ENCODE peak calls at places on chromosomes 4 and X, in six cellular contexts. T is NCI-H524; P is effector CD4-positive, alpha-beta T cell; L is stimulated activated CD8-positive, alpha-beta memory T cell treated with anti-CD3 and anti-CD28 coated beads, Interleukin-2, amount 100 ng/mL, for 48 hours; O is HS-5; D is hepatocyte. Z is an unnamed sample.

GRCh38 chr4:26322349-26322748 is 1.5 kb downstream of the RBPJ start:
- DNase-seq in T (no peak), P (no peak), L (no peak), O (no peak), D (no peak), Z (no peak)

GRCh38 chr4:69718376-69719293 is 41.8 kb downstream of the SULT1B1 start:
- DNase-seq in T (no peak), P (no peak), L (no peak), O (no peak), D (no peak), Z (no peak)

GRCh38 chr4:77734928-77735327 is 84.2 kb downstream of the CNOT6L start:
- DNase-seq in T (no peak), P (no peak), L (peak), O (peak), D (peak), Z (no peak)

GRCh38 chr4:71004281-71004851 is 10.9 kb downstream of the DCK start:
- DNase-seq in T (peak), P (peak), L (peak), O (no peak), D (no peak), Z (peak)

GRCh38 chr4:182593864-182594263 is 323.3 kb downstream of the DCTD start:
- DNase-seq in T (no peak), P (no peak), L (no peak), O (no peak), D (no peak), Z (peak)

GRCh38 chrX:107752037-107752436 is 23.6 kb downstream of the TSC22D3 start:
- DNase-seq in T (no peak), P (no peak), L (no peak), O (no peak), D (no peak), Z (no peak)

GRCh38 chrX:53287493-53288138 is 6.2 kb upstream of the IQSEC2 start:
- DNase-seq in T (peak), P (peak), L (no peak), O (no peak), D (peak), Z (no peak)

GRCh38 chr4:165175879-165176278 is 31.5 kb upstream of the KLHL2 start:
- DNase-seq in T (no peak), P (no peak), L (no peak), O (no peak), D (no peak), Z (no peak)

GRCh38 chr4:5874811-5875465 is 17.9 kb downstream of the CRMP1 start:
- DNase-seq in T (no peak), P (no peak), L (no peak), O (no peak), D (no peak), Z (no peak)

GRCh38 chr4:75819121-75819520 is 83.1 kb downstream of the PPEF2 start:
- DNase-seq in T (no peak), P (no peak), L (no peak), O (no peak), D (no peak), Z (no peak)

Z was measured in D341Med.